ENCODE peak calls at places on chromosome 16, in five cellular contexts. One of them, this sample, is unnamed.

GRCh38 chr16:88737298-88738166 is 31.2 kb downstream of the CTU2 start:
- DNase-seq in hepatocyte: peak; percentile 75
- DNase-seq in neural progenitor cell: peak; percentile 81
- DNase-seq in Karpas-422: peak; percentile 92
- DNase-seq in PC-3: peak; percentile 68
- DNase-seq in this sample: peak; percentile 57

GRCh38 chr16:31461921-31462804 is 2.9 kb downstream of the ARMC5 start:
- DNase-seq in hepatocyte: no peak
- DNase-seq in neural progenitor cell: no peak
- DNase-seq in Karpas-422: no peak
- DNase-seq in PC-3: no peak
- DNase-seq in this sample: no peak

GRCh38 chr16:67460961-67461360 is 20.0 kb downstream of the ATP6V0D1 start:
- DNase-seq in hepatocyte: no peak
- DNase-seq in neural progenitor cell: no peak
- DNase-seq in Karpas-422: no peak
- DNase-seq in PC-3: no peak
- DNase-seq in this sample: no peak

GRCh38 chr16:17397499-17397891 is 73.3 kb downstream of the XYLT1 start:
- DNase-seq in hepatocyte: peak; percentile 59
- DNase-seq in neural progenitor cell: no peak
- DNase-seq in Karpas-422: no peak
- DNase-seq in PC-3: no peak
- DNase-seq in this sample: peak; percentile 58

GRCh38 chr16:3641801-3642396 is 12.6 kb upstream of the DNASE1 start:
- DNase-seq in hepatocyte: no peak
- DNase-seq in neural progenitor cell: no peak
- DNase-seq in Karpas-422: no peak
- DNase-seq in PC-3: no peak
- DNase-seq in this sample: no peak

GRCh38 chr16:57147381-57148191 is 38.3 kb downstream of the PSME3IP1 start:
- DNase-seq in hepatocyte: no peak
- DNase-seq in neural progenitor cell: peak; percentile 33
- DNase-seq in Karpas-422: no peak
- DNase-seq in PC-3: no peak
- DNase-seq in this sample: peak; percentile 21

GRCh38 chr16:1961651-1962067 is 2.3 kb downstream of the NDUFB10 start:
- DNase-seq in hepatocyte: no peak
- DNase-seq in neural progenitor cell: no peak
- DNase-seq in Karpas-422: peak; percentile 85
- DNase-seq in PC-3: no peak
- DNase-seq in this sample: no peak

GRCh38 chr16:53055603-53056527 is 1.1 kb downstream of the CHD9 start:
- DNase-seq in hepatocyte: peak; percentile 66
- DNase-seq in neural progenitor cell: peak; percentile 47
- DNase-seq in Karpas-422: peak; percentile 68
- DNase-seq in PC-3: peak; percentile 28
- DNase-seq in this sample: peak; percentile 82

GRCh38 chr16:82699711-82700495 is 73.1 kb downstream of the CDH13 start:
- DNase-seq in hepatocyte: no peak
- DNase-seq in neural progenitor cell: no peak
- DNase-seq in Karpas-422: no peak
- DNase-seq in PC-3: peak; percentile 57
- DNase-seq in this sample: peak; percentile 81

GRCh38 chr16:75116911-75117245 is 298 bp upstream of the LDHD start:
- DNase-seq in hepatocyte: no peak
- DNase-seq in neural progenitor cell: no peak
- DNase-seq in Karpas-422: no peak
- DNase-seq in PC-3: no peak
- DNase-seq in this sample: no peak

GRCh38 chr16:27769561-27770222 is 219.7 kb downstream of the KATNIP start:
- DNase-seq in hepatocyte: no peak
- DNase-seq in neural progenitor cell: no peak
- DNase-seq in Karpas-422: no peak
- DNase-seq in PC-3: peak; percentile 7
- DNase-seq in this sample: peak; percentile 98

GRCh38 chr16:69110406-69110805 is 5.0 kb downstream of the HAS3 start:
- DNase-seq in hepatocyte: no peak
- DNase-seq in neural progenitor cell: no peak
- DNase-seq in Karpas-422: no peak
- DNase-seq in PC-3: no peak
- DNase-seq in this sample: no peak

GRCh38 chr16:89562027-89562599 is 1.6 kb downstream of the RPL13 start:
- DNase-seq in hepatocyte: no peak
- DNase-seq in neural progenitor cell: no peak
- DNase-seq in Karpas-422: no peak
- DNase-seq in PC-3: peak; percentile 40
- DNase-seq in this sample: no peak

GRCh38 chr16:20910781-20911321 is 10.3 kb downstream of the LYRM1 start:
- DNase-seq in hepatocyte: peak; percentile 34
- DNase-seq in neural progenitor cell: no peak
- DNase-seq in Karpas-422: no peak
- DNase-seq in PC-3: peak; percentile 91
- DNase-seq in this sample: peak; percentile 88

GRCh38 chr16:87806608-87807546 is 41.1 kb upstream of the KLHDC4 start:
- DNase-seq in hepatocyte: peak; percentile 86
- DNase-seq in neural progenitor cell: no peak
- DNase-seq in Karpas-422: peak; percentile 98
- DNase-seq in PC-3: peak; percentile 68
- DNase-seq in this sample: peak; percentile 90

GRCh38 chr16:73365010-73365409 is 317.1 kb upstream of the ZFHX3 start:
- DNase-seq in hepatocyte: peak; percentile 72
- DNase-seq in neural progenitor cell: no peak
- DNase-seq in Karpas-422: no peak
- DNase-seq in PC-3: no peak
- DNase-seq in this sample: peak; percentile 39

GRCh38 chr16:54282202-54282922 is 4.2 kb downstream of the IRX3 start:
- DNase-seq in hepatocyte: peak; percentile 78
- DNase-seq in neural progenitor cell: peak; percentile 86
- DNase-seq in Karpas-422: no peak
- DNase-seq in PC-3: peak; percentile 4
- DNase-seq in this sample: peak; percentile 13

GRCh38 chr16:57045694-57046381 is 46.5 kb upstream of the CPNE2 start:
- DNase-seq in hepatocyte: peak; percentile 83
- DNase-seq in neural progenitor cell: peak; percentile 82
- DNase-seq in Karpas-422: peak; percentile 91
- DNase-seq in PC-3: peak; percentile 23
- DNase-seq in this sample: peak; percentile 48

GRCh38 chr16:70738083-70738977 is 52.5 kb upstream of the MTSS2 start:
- DNase-seq in hepatocyte: peak; percentile 66
- DNase-seq in neural progenitor cell: peak; percentile 61
- DNase-seq in Karpas-422: peak; percentile 64
- DNase-seq in PC-3: peak; percentile 46
- DNase-seq in this sample: peak; percentile 40

GRCh38 chr16:81513204-81514040 is 68.8 kb downstream of the CMIP start:
- DNase-seq in hepatocyte: no peak
- DNase-seq in neural progenitor cell: peak; percentile 48
- DNase-seq in Karpas-422: no peak
- DNase-seq in PC-3: no peak
- DNase-seq in this sample: peak; percentile 59

GRCh38 chr16:53510704-53511070 is 7.7 kb upstream of the AKTIP start:
- DNase-seq in hepatocyte: no peak
- DNase-seq in neural progenitor cell: no peak
- DNase-seq in Karpas-422: no peak
- DNase-seq in PC-3: no peak
- DNase-seq in this sample: no peak

GRCh38 chr16:48910214-48910613 is 300.2 kb upstream of the N4BP1 start:
- DNase-seq in hepatocyte: no peak
- DNase-seq in neural progenitor cell: no peak
- DNase-seq in Karpas-422: no peak
- DNase-seq in PC-3: no peak
- DNase-seq in this sample: no peak

GRCh38 chr16:25151996-25152395 is 40.5 kb downstream of the LCMT1 start:
- DNase-seq in hepatocyte: no peak
- DNase-seq in neural progenitor cell: no peak
- DNase-seq in Karpas-422: no peak
- DNase-seq in PC-3: peak; percentile 64
- DNase-seq in this sample: peak; percentile 59

GRCh38 chr16:48687421-48688038 is 77.5 kb upstream of the N4BP1 start:
- DNase-seq in hepatocyte: peak; percentile 86
- DNase-seq in neural progenitor cell: peak; percentile 83
- DNase-seq in Karpas-422: peak; percentile 89
- DNase-seq in PC-3: peak; percentile 73
- DNase-seq in this sample: peak; percentile 47

GRCh38 chr16:78205506-78205905 is 106.1 kb downstream of the WWOX start:
- DNase-seq in hepatocyte: no peak
- DNase-seq in neural progenitor cell: no peak
- DNase-seq in Karpas-422: no peak
- DNase-seq in PC-3: no peak
- DNase-seq in this sample: no peak

GRCh38 chr16:86789621-86790051 is 211.3 kb downstream of the FOXL1 start:
- DNase-seq in hepatocyte: no peak
- DNase-seq in neural progenitor cell: peak; percentile 74
- DNase-seq in Karpas-422: no peak
- DNase-seq in PC-3: peak; percentile 5
- DNase-seq in this sample: no peak

GRCh38 chr16:25134306-25134705 is 22.8 kb downstream of the LCMT1 start:
- DNase-seq in hepatocyte: no peak
- DNase-seq in neural progenitor cell: no peak
- DNase-seq in Karpas-422: no peak
- DNase-seq in PC-3: no peak
- DNase-seq in this sample: no peak

GRCh38 chr16:376817-377418 is 4.9 kb downstream of the PGAP6 start:
- DNase-seq in hepatocyte: no peak
- DNase-seq in neural progenitor cell: no peak
- DNase-seq in Karpas-422: no peak
- DNase-seq in PC-3: no peak
- DNase-seq in this sample: no peak

GRCh38 chr16:80924372-80924978 is 82.2 kb downstream of the CMC2 start:
- DNase-seq in hepatocyte: peak; percentile 75
- DNase-seq in neural progenitor cell: peak; percentile 80
- DNase-seq in Karpas-422: peak; percentile 83
- DNase-seq in PC-3: peak; percentile 51
- DNase-seq in this sample: peak; percentile 39

GRCh38 chr16:58235663-58236062 is 37.8 kb upstream of the CSNK2A2 start:
- DNase-seq in hepatocyte: no peak
- DNase-seq in neural progenitor cell: no peak
- DNase-seq in Karpas-422: no peak
- DNase-seq in PC-3: no peak
- DNase-seq in this sample: no peak

GRCh38 chr16:49282690-49283375 is 1.2 kb upstream of the CBLN1 start:
- DNase-seq in hepatocyte: peak; percentile 38
- DNase-seq in neural progenitor cell: peak; percentile 49
- DNase-seq in Karpas-422: no peak
- DNase-seq in PC-3: no peak
- DNase-seq in this sample: no peak

GRCh38 chr16:68689921-68690320 is 44.8 kb downstream of the CDH3 start:
- DNase-seq in hepatocyte: no peak
- DNase-seq in neural progenitor cell: no peak
- DNase-seq in Karpas-422: no peak
- DNase-seq in PC-3: no peak
- DNase-seq in this sample: no peak

GRCh38 chr16:49533436-49533835 is 159.8 kb downstream of the C16orf78 start:
- DNase-seq in hepatocyte: no peak
- DNase-seq in neural progenitor cell: no peak
- DNase-seq in Karpas-422: no peak
- DNase-seq in PC-3: no peak
- DNase-seq in this sample: no peak

DNA sequence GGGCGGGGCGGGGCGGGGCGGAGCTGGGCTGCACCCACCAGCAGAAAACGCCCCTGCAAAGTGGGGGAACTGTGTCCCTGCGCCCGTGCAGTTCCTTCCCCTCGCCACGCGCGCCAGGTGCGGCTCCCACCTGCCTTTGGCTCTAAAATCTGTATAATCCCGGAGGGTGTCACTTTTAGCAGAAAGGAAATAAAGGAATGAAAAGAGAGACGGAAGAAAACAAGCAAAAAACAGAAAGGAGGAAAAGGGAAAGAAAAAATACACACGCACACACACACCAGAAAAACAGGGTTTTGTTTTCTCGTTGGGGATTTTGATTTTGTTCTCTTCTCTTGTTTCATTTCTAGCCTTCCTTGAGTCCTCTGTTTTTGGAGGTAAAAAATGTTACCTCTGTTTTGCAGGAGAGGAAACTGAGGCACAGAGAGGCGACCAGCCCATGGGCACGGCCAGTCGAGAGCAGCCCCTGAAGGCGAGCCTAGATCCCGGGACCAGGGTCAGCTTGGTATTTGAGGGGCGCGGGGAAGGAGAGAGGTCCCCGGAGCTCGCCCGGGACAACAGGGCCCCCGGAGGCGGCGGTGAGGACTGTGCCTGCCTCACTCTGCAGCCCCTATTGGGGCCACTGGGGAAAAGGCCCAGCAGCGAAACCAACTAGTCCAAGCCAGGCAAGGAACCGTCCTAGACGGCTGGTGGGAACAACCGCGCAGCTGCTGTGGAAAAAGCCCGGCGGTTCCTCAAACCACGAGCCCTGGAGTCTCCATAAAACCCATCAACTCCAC is 594 bp upstream of the CARHSP1 start:
- DNase-seq in hepatocyte: peak; percentile 31
- DNase-seq in neural progenitor cell: peak; percentile 77
- DNase-seq in Karpas-422: no peak
- DNase-seq in PC-3: no peak
- DNase-seq in this sample: no peak
- H3K27ac ChIP-seq in hepatocyte: peak overlapping the region; percentile 45
- H3K27ac ChIP-seq in neural progenitor cell: no peak overlapping the region
- H3K27ac ChIP-seq in Karpas-422: peak overlapping the region; percentile 45
- H3K27ac ChIP-seq in PC-3: peak overlapping the region; percentile 25
- H3K27ac ChIP-seq in this sample: no peak overlapping the region

GRCh38 chr16:29791845-29792797 is 1.6 kb downstream of the KIF22 start:
- DNase-seq in hepatocyte: no peak
- DNase-seq in neural progenitor cell: no peak
- DNase-seq in Karpas-422: no peak
- DNase-seq in PC-3: peak; percentile 10
- DNase-seq in this sample: no peak
- H3K4me3 ChIP-seq in hepatocyte: peak overlapping the region; percentile 71
- H3K4me3 ChIP-seq in neural progenitor cell: peak overlapping the region; percentile 95
- H3K4me3 ChIP-seq in Karpas-422: peak overlapping the region; percentile 90
- H3K4me3 ChIP-seq in PC-3: peak overlapping the region; percentile 90
- H3K4me3 ChIP-seq in this sample: peak overlapping the region; percentile 56

DNA sequence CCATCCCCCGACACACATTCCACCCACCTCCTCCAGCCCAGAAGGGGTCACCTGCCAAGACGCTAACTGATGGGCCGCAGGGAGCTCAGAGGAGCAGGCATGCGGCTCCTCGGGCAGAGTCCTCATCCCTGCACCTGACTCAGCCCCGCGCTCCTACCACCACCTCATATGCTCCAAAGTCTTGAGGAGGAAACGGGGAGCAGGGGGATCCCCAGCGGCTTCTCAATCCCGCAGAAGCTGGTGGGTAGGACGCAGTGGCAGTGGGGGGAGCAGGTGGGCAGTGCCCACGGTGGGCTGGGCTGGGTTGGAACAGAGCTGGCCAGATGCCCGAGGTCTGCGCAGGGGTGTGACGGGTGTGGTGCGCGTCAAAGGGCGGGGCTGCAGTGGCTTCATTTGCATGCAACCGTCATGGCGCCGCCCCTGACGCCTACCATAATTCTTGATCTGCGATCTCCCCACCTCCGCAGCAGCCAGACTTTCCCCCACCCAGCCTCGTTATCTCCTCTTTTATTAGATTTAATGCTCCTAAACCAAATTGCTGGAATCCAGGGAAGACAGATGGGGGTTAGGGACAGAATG is 39.0 kb upstream of the EMP2 start:
- DNase-seq in hepatocyte: no peak
- DNase-seq in neural progenitor cell: peak; percentile 50
- DNase-seq in Karpas-422: no peak
- DNase-seq in PC-3: no peak
- DNase-seq in this sample: no peak
- H2AFZ ChIP-seq in hepatocyte: no peak overlapping the region
- H2AFZ ChIP-seq in neural progenitor cell: peak overlapping the region; percentile 82
- H2AFZ ChIP-seq in Karpas-422: no peak overlapping the region
- H2AFZ ChIP-seq in PC-3: no peak overlapping the region
- H2AFZ ChIP-seq in this sample: no peak overlapping the region

GRCh38 chr16:71883849-71884638 is at the start of gene ZNF821:
- DNase-seq in hepatocyte: peak; percentile 96
- DNase-seq in neural progenitor cell: peak; percentile 98
- DNase-seq in Karpas-422: peak; percentile 91
- DNase-seq in PC-3: peak; percentile 70
- DNase-seq in this sample: peak; percentile 64
- H3K27ac ChIP-seq in hepatocyte: peak within 1 kb of the TSS; percentile 100
- H3K27ac ChIP-seq in neural progenitor cell: peak within 1 kb of the TSS; percentile 86
- H3K27ac ChIP-seq in Karpas-422: peak within 1 kb of the TSS; percentile 78
- H3K27ac ChIP-seq in PC-3: no peak within 1 kb of the TSS
- H3K27ac ChIP-seq in this sample: peak within 1 kb of the TSS; percentile 52

This sample was measured in fibroblast of lung.